ENCODE peak calls at places on chromosomes 7 and 10, in seven cellular contexts. J, V, W, H, O, I and K are unnamed samples.

GRCh38 chr7:618539-619355 is 99.1 kb upstream of the PDGFA start:
- DNase-seq in H (peak), V (peak), J (peak), O (no peak), I (peak), W (no peak), K (peak)

GRCh38 chr10:76251773-76252617 is 820.6 kb downstream of the LRMDA start:
- DNase-seq in W (peak), I (no peak), O (no peak), J (peak), H (no peak), V (peak), K (no peak)

GRCh38 chr7:117273325-117274292 is 49.2 kb downstream of the WNT2 start:
- DNase-seq in W (no peak), J (no peak), O (no peak), V (no peak), H (no peak), I (no peak), K (no peak)

GRCh38 chr10:110511734-110512449 is 14.2 kb downstream of the DUSP5 start:
- DNase-seq in O (no peak), J (no peak), I (no peak), W (no peak), V (peak), H (no peak), K (no peak)

GRCh38 chr7:50446542-50446960 is 3.6 kb downstream of the FIGNL1 start:
- DNase-seq in O (no peak), W (peak), J (no peak), H (no peak), I (no peak), V (peak), K (no peak)

GRCh38 chr7:28355553-28356319 is 56.6 kb upstream of the CREB5 start:
- DNase-seq in V (no peak), J (no peak), H (no peak), O (no peak), W (no peak), I (no peak), K (no peak)

GRCh38 chr10:7085913-7086589 is 324.8 kb downstream of the SFMBT2 start:
- DNase-seq in V (no peak), O (no peak), J (no peak), W (peak), H (no peak), I (peak), K (no peak)

GRCh38 chr7:887488-887820 is 11.1 kb downstream of the GET4 start:
- DNase-seq in O (no peak), V (no peak), I (no peak), H (peak), W (no peak), J (no peak), K (no peak)

GRCh38 chr10:12130237-12130872 is 878 bp downstream of the SEC61A2 start:
- DNase-seq in O (peak), I (peak), H (peak), J (peak), V (peak), W (peak), K (peak)

GRCh38 chr7:22292519-22292918 is 64.4 kb downstream of the RAPGEF5 start:
- DNase-seq in V (no peak), J (no peak), I (no peak), H (no peak), W (no peak), O (no peak), K (no peak)

GRCh38 chr10:71634531-71635164 is 84.9 kb downstream of the C10orf105 start:
- DNase-seq in V (no peak), W (no peak), H (no peak), I (peak), O (no peak), J (peak), K (no peak)

GRCh38 chr10:118983263-118983662 is 46.3 kb upstream of the NANOS1 start:
- DNase-seq in J (no peak), H (no peak), V (no peak), W (no peak), I (no peak), O (no peak), K (no peak)

GRCh38 chr7:7329321-7329720 is 147.0 kb downstream of the C1GALT1 start:
- DNase-seq in J (no peak), V (no peak), O (no peak), H (no peak), W (no peak), I (no peak), K (no peak)